ENCODE peak calls at places on chromosome 18, in five cellular contexts. One of them, this sample, is unnamed.
A peak's percentile ranks its signal among the peaks of the same experiment; 100 is the strongest.

GRCh38 chr18:76619342-76620315 is 124.6 kb upstream of the ZNF516 start:
- DNase-seq in dorsolateral prefrontal cortex: peak; percentile 45
- DNase-seq in stimulated activated CD4-positive, alpha-beta T cell treated with anti-CD3 and anti-CD28 coated beads, Interleukin-2, amount 100 ng/mL, for 48 hours: no peak
- DNase-seq in NCI-H446 treated with DMSO at 0.1 percent for 48 hours: no peak
- DNase-seq in kidney: peak; percentile 88
- DNase-seq in this sample: peak; percentile 86

GRCh38 chr18:35289293-35290069 is 548 bp downstream of the ZSCAN30 start:
- DNase-seq in NCI-H446 treated with DMSO at 0.1 percent for 48 hours: no peak
- DNase-seq in stimulated activated CD4-positive, alpha-beta T cell treated with anti-CD3 and anti-CD28 coated beads, Interleukin-2, amount 100 ng/mL, for 48 hours: peak; percentile 18
- DNase-seq in kidney: no peak
- DNase-seq in dorsolateral prefrontal cortex: no peak
- DNase-seq in this sample: peak; percentile 72

GRCh38 chr18:68176901-68177300 is 538.0 kb downstream of the TMX3 start:
- DNase-seq in stimulated activated CD4-positive, alpha-beta T cell treated with anti-CD3 and anti-CD28 coated beads, Interleukin-2, amount 100 ng/mL, for 48 hours: no peak
- DNase-seq in NCI-H446 treated with DMSO at 0.1 percent for 48 hours: no peak
- DNase-seq in dorsolateral prefrontal cortex: no peak
- DNase-seq in kidney: no peak
- DNase-seq in this sample: no peak

GRCh38 chr18:23798249-23798648 is 109.0 kb downstream of the LAMA3 start:
- DNase-seq in stimulated activated CD4-positive, alpha-beta T cell treated with anti-CD3 and anti-CD28 coated beads, Interleukin-2, amount 100 ng/mL, for 48 hours: no peak
- DNase-seq in dorsolateral prefrontal cortex: no peak
- DNase-seq in NCI-H446 treated with DMSO at 0.1 percent for 48 hours: no peak
- DNase-seq in kidney: no peak
- DNase-seq in this sample: no peak

GRCh38 chr18:68431111-68431921 is 283.6 kb downstream of the TMX3 start:
- DNase-seq in stimulated activated CD4-positive, alpha-beta T cell treated with anti-CD3 and anti-CD28 coated beads, Interleukin-2, amount 100 ng/mL, for 48 hours: no peak
- DNase-seq in dorsolateral prefrontal cortex: no peak
- DNase-seq in kidney: no peak
- DNase-seq in NCI-H446 treated with DMSO at 0.1 percent for 48 hours: no peak
- DNase-seq in this sample: no peak

GRCh38 chr18:13372405-13372995 is 153.9 kb downstream of the LDLRAD4 start:
- DNase-seq in NCI-H446 treated with DMSO at 0.1 percent for 48 hours: no peak
- DNase-seq in stimulated activated CD4-positive, alpha-beta T cell treated with anti-CD3 and anti-CD28 coated beads, Interleukin-2, amount 100 ng/mL, for 48 hours: no peak
- DNase-seq in dorsolateral prefrontal cortex: no peak
- DNase-seq in kidney: no peak
- DNase-seq in this sample: peak; percentile 21

GRCh38 chr18:12630136-12630535 is 27.8 kb downstream of the SPIRE1 start:
- DNase-seq in dorsolateral prefrontal cortex: no peak
- DNase-seq in kidney: no peak
- DNase-seq in NCI-H446 treated with DMSO at 0.1 percent for 48 hours: no peak
- DNase-seq in stimulated activated CD4-positive, alpha-beta T cell treated with anti-CD3 and anti-CD28 coated beads, Interleukin-2, amount 100 ng/mL, for 48 hours: no peak
- DNase-seq in this sample: no peak

GRCh38 chr18:72973831-72974230 is 106.0 kb upstream of the NETO1 start:
- DNase-seq in stimulated activated CD4-positive, alpha-beta T cell treated with anti-CD3 and anti-CD28 coated beads, Interleukin-2, amount 100 ng/mL, for 48 hours: no peak
- DNase-seq in kidney: no peak
- DNase-seq in NCI-H446 treated with DMSO at 0.1 percent for 48 hours: no peak
- DNase-seq in dorsolateral prefrontal cortex: no peak
- DNase-seq in this sample: no peak

GRCh38 chr18:35578481-35578880 is 3.1 kb upstream of the GALNT1 start:
- DNase-seq in stimulated activated CD4-positive, alpha-beta T cell treated with anti-CD3 and anti-CD28 coated beads, Interleukin-2, amount 100 ng/mL, for 48 hours: no peak
- DNase-seq in dorsolateral prefrontal cortex: no peak
- DNase-seq in NCI-H446 treated with DMSO at 0.1 percent for 48 hours: no peak
- DNase-seq in kidney: no peak
- DNase-seq in this sample: no peak

GRCh38 chr18:35513181-35513932 is 15.6 kb upstream of the INO80C start:
- DNase-seq in kidney: no peak
- DNase-seq in stimulated activated CD4-positive, alpha-beta T cell treated with anti-CD3 and anti-CD28 coated beads, Interleukin-2, amount 100 ng/mL, for 48 hours: no peak
- DNase-seq in NCI-H446 treated with DMSO at 0.1 percent for 48 hours: peak; percentile 14
- DNase-seq in dorsolateral prefrontal cortex: no peak
- DNase-seq in this sample: no peak

GRCh38 chr18:51330148-51330547 is 132.7 kb upstream of the MEX3C start:
- DNase-seq in kidney: no peak
- DNase-seq in NCI-H446 treated with DMSO at 0.1 percent for 48 hours: no peak
- DNase-seq in stimulated activated CD4-positive, alpha-beta T cell treated with anti-CD3 and anti-CD28 coated beads, Interleukin-2, amount 100 ng/mL, for 48 hours: no peak
- DNase-seq in dorsolateral prefrontal cortex: no peak
- DNase-seq in this sample: no peak

GRCh38 chr18:64119916-64120315 is 29.0 kb downstream of the LINC00305 start:
- DNase-seq in kidney: no peak
- DNase-seq in dorsolateral prefrontal cortex: no peak
- DNase-seq in NCI-H446 treated with DMSO at 0.1 percent for 48 hours: no peak
- DNase-seq in stimulated activated CD4-positive, alpha-beta T cell treated with anti-CD3 and anti-CD28 coated beads, Interleukin-2, amount 100 ng/mL, for 48 hours: no peak
- DNase-seq in this sample: no peak

GRCh38 chr18:12262748-12263147 is 8.6 kb downstream of the CIDEA start:
- DNase-seq in stimulated activated CD4-positive, alpha-beta T cell treated with anti-CD3 and anti-CD28 coated beads, Interleukin-2, amount 100 ng/mL, for 48 hours: no peak
- DNase-seq in NCI-H446 treated with DMSO at 0.1 percent for 48 hours: no peak
- DNase-seq in dorsolateral prefrontal cortex: no peak
- DNase-seq in kidney: peak; percentile 73
- DNase-seq in this sample: no peak

GRCh38 chr18:55421612-55422381 is 166.2 kb downstream of the TCF4 start:
- DNase-seq in dorsolateral prefrontal cortex: no peak
- DNase-seq in kidney: no peak
- DNase-seq in stimulated activated CD4-positive, alpha-beta T cell treated with anti-CD3 and anti-CD28 coated beads, Interleukin-2, amount 100 ng/mL, for 48 hours: no peak
- DNase-seq in NCI-H446 treated with DMSO at 0.1 percent for 48 hours: peak; percentile 92
- DNase-seq in this sample: no peak

GRCh38 chr18:28657836-28658410 is 481.0 kb upstream of the CDH2 start:
- DNase-seq in stimulated activated CD4-positive, alpha-beta T cell treated with anti-CD3 and anti-CD28 coated beads, Interleukin-2, amount 100 ng/mL, for 48 hours: no peak
- DNase-seq in NCI-H446 treated with DMSO at 0.1 percent for 48 hours: no peak
- DNase-seq in kidney: no peak
- DNase-seq in dorsolateral prefrontal cortex: no peak
- DNase-seq in this sample: no peak

GRCh38 chr18:79857082-79857661 is 59.4 kb downstream of the KCNG2 start:
- DNase-seq in kidney: no peak
- DNase-seq in stimulated activated CD4-positive, alpha-beta T cell treated with anti-CD3 and anti-CD28 coated beads, Interleukin-2, amount 100 ng/mL, for 48 hours: no peak
- DNase-seq in dorsolateral prefrontal cortex: peak; percentile 29
- DNase-seq in NCI-H446 treated with DMSO at 0.1 percent for 48 hours: no peak
- DNase-seq in this sample: no peak

GRCh38 chr18:13464432-13465125 is 246.0 kb downstream of the LDLRAD4 start:
- DNase-seq in stimulated activated CD4-positive, alpha-beta T cell treated with anti-CD3 and anti-CD28 coated beads, Interleukin-2, amount 100 ng/mL, for 48 hours: peak; percentile 49
- DNase-seq in dorsolateral prefrontal cortex: no peak
- DNase-seq in NCI-H446 treated with DMSO at 0.1 percent for 48 hours: no peak
- DNase-seq in kidney: no peak
- DNase-seq in this sample: peak; percentile 79

GRCh38 chr18:74040459-74041332 is 106.9 kb downstream of the FBXO15 start:
- DNase-seq in dorsolateral prefrontal cortex: no peak
- DNase-seq in kidney: no peak
- DNase-seq in stimulated activated CD4-positive, alpha-beta T cell treated with anti-CD3 and anti-CD28 coated beads, Interleukin-2, amount 100 ng/mL, for 48 hours: peak; percentile 78
- DNase-seq in NCI-H446 treated with DMSO at 0.1 percent for 48 hours: no peak
- DNase-seq in this sample: no peak

GRCh38 chr18:26940744-26941398 is 75.4 kb upstream of the AQP4 start:
- DNase-seq in NCI-H446 treated with DMSO at 0.1 percent for 48 hours: no peak
- DNase-seq in dorsolateral prefrontal cortex: no peak
- DNase-seq in kidney: no peak
- DNase-seq in stimulated activated CD4-positive, alpha-beta T cell treated with anti-CD3 and anti-CD28 coated beads, Interleukin-2, amount 100 ng/mL, for 48 hours: no peak
- DNase-seq in this sample: no peak

GRCh38 chr18:58456625-58457024 is 172.3 kb downstream of the ALPK2 start:
- DNase-seq in stimulated activated CD4-positive, alpha-beta T cell treated with anti-CD3 and anti-CD28 coated beads, Interleukin-2, amount 100 ng/mL, for 48 hours: no peak
- DNase-seq in kidney: no peak
- DNase-seq in NCI-H446 treated with DMSO at 0.1 percent for 48 hours: no peak
- DNase-seq in dorsolateral prefrontal cortex: no peak
- DNase-seq in this sample: no peak

GRCh38 chr18:10095356-10095755 is 181.5 kb downstream of the VAPA start:
- DNase-seq in stimulated activated CD4-positive, alpha-beta T cell treated with anti-CD3 and anti-CD28 coated beads, Interleukin-2, amount 100 ng/mL, for 48 hours: no peak
- DNase-seq in kidney: no peak
- DNase-seq in dorsolateral prefrontal cortex: no peak
- DNase-seq in NCI-H446 treated with DMSO at 0.1 percent for 48 hours: no peak
- DNase-seq in this sample: no peak

GRCh38 chr18:3758531-3758930 is 308.6 kb downstream of the TGIF1 start:
- DNase-seq in stimulated activated CD4-positive, alpha-beta T cell treated with anti-CD3 and anti-CD28 coated beads, Interleukin-2, amount 100 ng/mL, for 48 hours: no peak
- DNase-seq in kidney: no peak
- DNase-seq in dorsolateral prefrontal cortex: no peak
- DNase-seq in NCI-H446 treated with DMSO at 0.1 percent for 48 hours: no peak
- DNase-seq in this sample: no peak

GRCh38 chr18:13392029-13392750 is 173.6 kb downstream of the LDLRAD4 start:
- DNase-seq in stimulated activated CD4-positive, alpha-beta T cell treated with anti-CD3 and anti-CD28 coated beads, Interleukin-2, amount 100 ng/mL, for 48 hours: no peak
- DNase-seq in dorsolateral prefrontal cortex: no peak
- DNase-seq in kidney: no peak
- DNase-seq in NCI-H446 treated with DMSO at 0.1 percent for 48 hours: no peak
- DNase-seq in this sample: peak; percentile 59

GRCh38 chr18:41938445-41938844 is 16.6 kb upstream of the PIK3C3 start:
- DNase-seq in dorsolateral prefrontal cortex: no peak
- DNase-seq in kidney: no peak
- DNase-seq in NCI-H446 treated with DMSO at 0.1 percent for 48 hours: no peak
- DNase-seq in stimulated activated CD4-positive, alpha-beta T cell treated with anti-CD3 and anti-CD28 coated beads, Interleukin-2, amount 100 ng/mL, for 48 hours: no peak
- DNase-seq in this sample: no peak

GRCh38 chr18:72460210-72460680 is 83.9 kb downstream of the CBLN2 start:
- DNase-seq in NCI-H446 treated with DMSO at 0.1 percent for 48 hours: no peak
- DNase-seq in dorsolateral prefrontal cortex: no peak
- DNase-seq in kidney: no peak
- DNase-seq in stimulated activated CD4-positive, alpha-beta T cell treated with anti-CD3 and anti-CD28 coated beads, Interleukin-2, amount 100 ng/mL, for 48 hours: no peak
- DNase-seq in this sample: no peak

GRCh38 chr18:59501876-59502221 is 142.8 kb upstream of the LMAN1 start:
- DNase-seq in stimulated activated CD4-positive, alpha-beta T cell treated with anti-CD3 and anti-CD28 coated beads, Interleukin-2, amount 100 ng/mL, for 48 hours: no peak
- DNase-seq in dorsolateral prefrontal cortex: no peak
- DNase-seq in NCI-H446 treated with DMSO at 0.1 percent for 48 hours: no peak
- DNase-seq in kidney: no peak
- DNase-seq in this sample: no peak

GRCh38 chr18:28757466-28758008 is 580.6 kb upstream of the CDH2 start:
- DNase-seq in NCI-H446 treated with DMSO at 0.1 percent for 48 hours: no peak
- DNase-seq in stimulated activated CD4-positive, alpha-beta T cell treated with anti-CD3 and anti-CD28 coated beads, Interleukin-2, amount 100 ng/mL, for 48 hours: no peak
- DNase-seq in kidney: no peak
- DNase-seq in dorsolateral prefrontal cortex: no peak
- DNase-seq in this sample: no peak

GRCh38 chr18:32271649-32272324 is 81.9 kb downstream of the MEP1B start:
- DNase-seq in dorsolateral prefrontal cortex: no peak
- DNase-seq in kidney: no peak
- DNase-seq in NCI-H446 treated with DMSO at 0.1 percent for 48 hours: peak; percentile 16
- DNase-seq in stimulated activated CD4-positive, alpha-beta T cell treated with anti-CD3 and anti-CD28 coated beads, Interleukin-2, amount 100 ng/mL, for 48 hours: peak; percentile 16
- DNase-seq in this sample: no peak

GRCh38 chr18:9364242-9364641 is 29.7 kb downstream of the TWSG1 start:
- DNase-seq in kidney: no peak
- DNase-seq in dorsolateral prefrontal cortex: no peak
- DNase-seq in NCI-H446 treated with DMSO at 0.1 percent for 48 hours: no peak
- DNase-seq in stimulated activated CD4-positive, alpha-beta T cell treated with anti-CD3 and anti-CD28 coated beads, Interleukin-2, amount 100 ng/mL, for 48 hours: no peak
- DNase-seq in this sample: no peak

GRCh38 chr18:12686100-12686499 is 16.4 kb downstream of the CEP76 start:
- DNase-seq in kidney: no peak
- DNase-seq in NCI-H446 treated with DMSO at 0.1 percent for 48 hours: no peak
- DNase-seq in dorsolateral prefrontal cortex: no peak
- DNase-seq in stimulated activated CD4-positive, alpha-beta T cell treated with anti-CD3 and anti-CD28 coated beads, Interleukin-2, amount 100 ng/mL, for 48 hours: no peak
- DNase-seq in this sample: no peak

GRCh38 chr18:62759704-62760402 is 44.5 kb downstream of the PHLPP1 start:
- DNase-seq in NCI-H446 treated with DMSO at 0.1 percent for 48 hours: peak; percentile 14
- DNase-seq in kidney: no peak
- DNase-seq in stimulated activated CD4-positive, alpha-beta T cell treated with anti-CD3 and anti-CD28 coated beads, Interleukin-2, amount 100 ng/mL, for 48 hours: no peak
- DNase-seq in dorsolateral prefrontal cortex: no peak
- DNase-seq in this sample: no peak

GRCh38 chr18:70621710-70622109 is 332.9 kb downstream of the SOCS6 start:
- DNase-seq in kidney: no peak
- DNase-seq in NCI-H446 treated with DMSO at 0.1 percent for 48 hours: no peak
- DNase-seq in stimulated activated CD4-positive, alpha-beta T cell treated with anti-CD3 and anti-CD28 coated beads, Interleukin-2, amount 100 ng/mL, for 48 hours: no peak
- DNase-seq in dorsolateral prefrontal cortex: no peak
- DNase-seq in this sample: no peak

GRCh38 chr18:48460929-48461583 is 51.9 kb upstream of the ZBTB7C start:
- DNase-seq in kidney: no peak
- DNase-seq in NCI-H446 treated with DMSO at 0.1 percent for 48 hours: no peak
- DNase-seq in dorsolateral prefrontal cortex: no peak
- DNase-seq in stimulated activated CD4-positive, alpha-beta T cell treated with anti-CD3 and anti-CD28 coated beads, Interleukin-2, amount 100 ng/mL, for 48 hours: no peak
- DNase-seq in this sample: no peak

GRCh38 chr18:5237083-5237722 is 40.1 kb upstream of the AKAIN1 start:
- DNase-seq in dorsolateral prefrontal cortex: no peak
- DNase-seq in stimulated activated CD4-positive, alpha-beta T cell treated with anti-CD3 and anti-CD28 coated beads, Interleukin-2, amount 100 ng/mL, for 48 hours: no peak
- DNase-seq in NCI-H446 treated with DMSO at 0.1 percent for 48 hours: peak; percentile 43
- DNase-seq in kidney: peak; percentile 64
- DNase-seq in this sample: peak; percentile 63

GRCh38 chr18:79927597-79928562 is 23.6 kb downstream of the SLC66A2 start:
- DNase-seq in dorsolateral prefrontal cortex: peak; percentile 27
- DNase-seq in stimulated activated CD4-positive, alpha-beta T cell treated with anti-CD3 and anti-CD28 coated beads, Interleukin-2, amount 100 ng/mL, for 48 hours: no peak
- DNase-seq in kidney: peak; percentile 45
- DNase-seq in NCI-H446 treated with DMSO at 0.1 percent for 48 hours: no peak
- DNase-seq in this sample: peak; percentile 34

GRCh38 chr18:9755603-9756002 is 47.5 kb downstream of the RAB31 start:
- DNase-seq in stimulated activated CD4-positive, alpha-beta T cell treated with anti-CD3 and anti-CD28 coated beads, Interleukin-2, amount 100 ng/mL, for 48 hours: no peak
- DNase-seq in kidney: no peak
- DNase-seq in NCI-H446 treated with DMSO at 0.1 percent for 48 hours: no peak
- DNase-seq in dorsolateral prefrontal cortex: no peak
- DNase-seq in this sample: no peak